ENCODE peak calls at places on chromosomes 1 and 21, in four cellular contexts. One of them, this sample, is unnamed.

GRCh38 chr1:30036229-30036547 is 687.2 kb downstream of the MATN1 start:
- DNase-seq in upper lobe of right lung: no peak
- DNase-seq in hepatocyte: no peak
- DNase-seq in GM20000: no peak
- DNase-seq in this sample: no peak

GRCh38 chr1:16418823-16419425 is 18.3 kb downstream of the SPATA21 start:
- DNase-seq in upper lobe of right lung: no peak
- DNase-seq in hepatocyte: no peak
- DNase-seq in GM20000: no peak
- DNase-seq in this sample: no peak

GRCh38 chr1:219541946-219542345 is 71.0 kb downstream of the ZC3H11B start:
- DNase-seq in upper lobe of right lung: no peak
- DNase-seq in hepatocyte: no peak
- DNase-seq in GM20000: no peak
- DNase-seq in this sample: no peak

GRCh38 chr1:116537439-116537838 is 33.4 kb downstream of the CD58 start:
- DNase-seq in upper lobe of right lung: no peak
- DNase-seq in hepatocyte: peak; percentile 13
- DNase-seq in GM20000: no peak
- DNase-seq in this sample: peak; percentile 97

GRCh38 chr1:32438136-32438535 is 26.7 kb upstream of the ZBTB8B start:
- DNase-seq in upper lobe of right lung: no peak
- DNase-seq in hepatocyte: no peak
- DNase-seq in GM20000: no peak
- DNase-seq in this sample: no peak

GRCh38 chr1:46421739-46422138 is 27.6 kb downstream of the FAAH start:
- DNase-seq in upper lobe of right lung: no peak
- DNase-seq in hepatocyte: no peak
- DNase-seq in GM20000: no peak
- DNase-seq in this sample: no peak

GRCh38 chr21:14243877-14244276 is 27.9 kb downstream of the RBM11 start:
- DNase-seq in upper lobe of right lung: no peak
- DNase-seq in hepatocyte: peak; percentile 30
- DNase-seq in GM20000: no peak
- DNase-seq in this sample: no peak

GRCh38 chr1:34845131-34845901 is 14.2 kb downstream of the SMIM12 start:
- DNase-seq in upper lobe of right lung: no peak
- DNase-seq in hepatocyte: no peak
- DNase-seq in GM20000: no peak
- DNase-seq in this sample: no peak

GRCh38 chr21:36466061-36466511 is 13.8 kb downstream of the CLDN14 start:
- DNase-seq in upper lobe of right lung: no peak
- DNase-seq in hepatocyte: no peak
- DNase-seq in GM20000: no peak
- DNase-seq in this sample: no peak

GRCh38 chr1:227112538-227112937 is 172.4 kb downstream of the COQ8A start:
- DNase-seq in upper lobe of right lung: no peak
- DNase-seq in hepatocyte: no peak
- DNase-seq in GM20000: no peak
- DNase-seq in this sample: no peak

GRCh38 chr1:147772540-147772939 is 12.1 kb upstream of the GJA5 start:
- DNase-seq in upper lobe of right lung: no peak
- DNase-seq in hepatocyte: no peak
- DNase-seq in GM20000: no peak
- DNase-seq in this sample: no peak

GRCh38 chr21:25837545-25838263 is 102.9 kb downstream of the GABPA start:
- DNase-seq in upper lobe of right lung: no peak
- DNase-seq in hepatocyte: peak; percentile 50
- DNase-seq in GM20000: no peak
- DNase-seq in this sample: no peak

GRCh38 chr1:78157162-78157561 is 111.4 kb downstream of the GIPC2 start:
- DNase-seq in upper lobe of right lung: no peak
- DNase-seq in hepatocyte: no peak
- DNase-seq in GM20000: no peak
- DNase-seq in this sample: no peak

GRCh38 chr1:194227157-194227556 is 1040.7 kb upstream of the B3GALT2 start:
- DNase-seq in upper lobe of right lung: no peak
- DNase-seq in hepatocyte: no peak
- DNase-seq in GM20000: no peak
- DNase-seq in this sample: no peak

GRCh38 chr1:11749203-11749689 is 12.7 kb upstream of the C1orf167 start:
- DNase-seq in upper lobe of right lung: peak; percentile 77
- DNase-seq in hepatocyte: peak; percentile 43
- DNase-seq in GM20000: peak; percentile 68
- DNase-seq in this sample: peak; percentile 79

GRCh38 chr1:31382379-31382989 is 9.6 kb upstream of the FABP3 start:
- DNase-seq in upper lobe of right lung: no peak
- DNase-seq in hepatocyte: no peak
- DNase-seq in GM20000: no peak
- DNase-seq in this sample: no peak

GRCh38 chr21:46003575-46004007 is 22.0 kb downstream of the COL6A1 start:
- DNase-seq in upper lobe of right lung: no peak
- DNase-seq in hepatocyte: no peak
- DNase-seq in GM20000: no peak
- DNase-seq in this sample: no peak

GRCh38 chr1:113086551-113086950 is 13.6 kb downstream of the LRIG2 start:
- DNase-seq in upper lobe of right lung: no peak
- DNase-seq in hepatocyte: no peak
- DNase-seq in GM20000: no peak
- DNase-seq in this sample: no peak

GRCh38 chr1:46174448-46175231 is at the start of gene TSPAN1:
- DNase-seq in upper lobe of right lung: no peak
- DNase-seq in hepatocyte: peak; percentile 68
- DNase-seq in GM20000: no peak
- DNase-seq in this sample: no peak

GRCh38 chr21:26077523-26077922 is 93.0 kb downstream of the APP start:
- DNase-seq in upper lobe of right lung: no peak
- DNase-seq in hepatocyte: peak; percentile 21
- DNase-seq in GM20000: no peak
- DNase-seq in this sample: no peak

GRCh38 chr1:233237623-233238022 is 57.9 kb downstream of the PCNX2 start:
- DNase-seq in upper lobe of right lung: no peak
- DNase-seq in hepatocyte: no peak
- DNase-seq in GM20000: no peak
- DNase-seq in this sample: no peak

GRCh38 chr1:50183734-50184133 is 75.0 kb downstream of the ELAVL4 start:
- DNase-seq in upper lobe of right lung: no peak
- DNase-seq in hepatocyte: no peak
- DNase-seq in GM20000: no peak
- DNase-seq in this sample: no peak

GRCh38 chr1:206721454-206721853 is 36.7 kb downstream of the MAPKAPK2 start:
- DNase-seq in upper lobe of right lung: peak; percentile 6
- DNase-seq in hepatocyte: no peak
- DNase-seq in GM20000: no peak
- DNase-seq in this sample: no peak

GRCh38 chr21:29196021-29196663 is 65.7 kb downstream of the MAP3K7CL start:
- DNase-seq in upper lobe of right lung: no peak
- DNase-seq in hepatocyte: peak; percentile 70
- DNase-seq in GM20000: peak; percentile 79
- DNase-seq in this sample: peak; percentile 95

GRCh38 chr1:182629674-182630073 is 25.5 kb upstream of the RGS16 start:
- DNase-seq in upper lobe of right lung: no peak
- DNase-seq in hepatocyte: no peak
- DNase-seq in GM20000: no peak
- DNase-seq in this sample: no peak

GRCh38 chr1:62539028-62539447 is 58.3 kb upstream of the ANGPTL3 start:
- DNase-seq in upper lobe of right lung: no peak
- DNase-seq in hepatocyte: no peak
- DNase-seq in GM20000: no peak
- DNase-seq in this sample: no peak

GRCh38 chr1:151837197-151837596 is 2.4 kb downstream of the C2CD4D start:
- DNase-seq in upper lobe of right lung: no peak
- DNase-seq in hepatocyte: no peak
- DNase-seq in GM20000: no peak
- DNase-seq in this sample: no peak

GRCh38 chr1:197775282-197776262 is at the start of gene DENND1B:
- DNase-seq in upper lobe of right lung: peak; percentile 94
- DNase-seq in hepatocyte: peak; percentile 87
- DNase-seq in GM20000: peak; percentile 85
- DNase-seq in this sample: peak; percentile 81

GRCh38 chr1:12143631-12144155 is 23.1 kb upstream of the TNFRSF1B start:
- DNase-seq in upper lobe of right lung: peak; percentile 89
- DNase-seq in hepatocyte: peak; percentile 86
- DNase-seq in GM20000: no peak
- DNase-seq in this sample: peak; percentile 95

GRCh38 chr1:40646385-40646784 is 19.1 kb downstream of the RIMS3 start:
- DNase-seq in upper lobe of right lung: no peak
- DNase-seq in hepatocyte: no peak
- DNase-seq in GM20000: no peak
- DNase-seq in this sample: no peak

GRCh38 chr1:68558321-68559026 is 61.6 kb upstream of the DEPDC1 start:
- DNase-seq in upper lobe of right lung: no peak
- DNase-seq in hepatocyte: no peak
- DNase-seq in GM20000: no peak
- DNase-seq in this sample: no peak

GRCh38 chr1:95572002-95572401 is 338.0 kb downstream of the RWDD3 start:
- DNase-seq in upper lobe of right lung: no peak
- DNase-seq in hepatocyte: no peak
- DNase-seq in GM20000: no peak
- DNase-seq in this sample: no peak

GRCh38 chr21:15552914-15553491 is 176.8 kb upstream of the USP25 start:
- DNase-seq in upper lobe of right lung: no peak
- DNase-seq in hepatocyte: peak; percentile 10
- DNase-seq in GM20000: peak; percentile 4
- DNase-seq in this sample: no peak

GRCh38 chr1:247681288-247681897 is 1.9 kb upstream of the OR13G1 start:
- DNase-seq in upper lobe of right lung: no peak
- DNase-seq in hepatocyte: peak; percentile 69
- DNase-seq in GM20000: peak; percentile 29
- DNase-seq in this sample: peak; percentile 48

GRCh38 chr1:173889885-173890284 is 21.7 kb downstream of the ZBTB37 start:
- DNase-seq in upper lobe of right lung: no peak
- DNase-seq in hepatocyte: no peak
- DNase-seq in GM20000: no peak
- DNase-seq in this sample: no peak

DNA sequence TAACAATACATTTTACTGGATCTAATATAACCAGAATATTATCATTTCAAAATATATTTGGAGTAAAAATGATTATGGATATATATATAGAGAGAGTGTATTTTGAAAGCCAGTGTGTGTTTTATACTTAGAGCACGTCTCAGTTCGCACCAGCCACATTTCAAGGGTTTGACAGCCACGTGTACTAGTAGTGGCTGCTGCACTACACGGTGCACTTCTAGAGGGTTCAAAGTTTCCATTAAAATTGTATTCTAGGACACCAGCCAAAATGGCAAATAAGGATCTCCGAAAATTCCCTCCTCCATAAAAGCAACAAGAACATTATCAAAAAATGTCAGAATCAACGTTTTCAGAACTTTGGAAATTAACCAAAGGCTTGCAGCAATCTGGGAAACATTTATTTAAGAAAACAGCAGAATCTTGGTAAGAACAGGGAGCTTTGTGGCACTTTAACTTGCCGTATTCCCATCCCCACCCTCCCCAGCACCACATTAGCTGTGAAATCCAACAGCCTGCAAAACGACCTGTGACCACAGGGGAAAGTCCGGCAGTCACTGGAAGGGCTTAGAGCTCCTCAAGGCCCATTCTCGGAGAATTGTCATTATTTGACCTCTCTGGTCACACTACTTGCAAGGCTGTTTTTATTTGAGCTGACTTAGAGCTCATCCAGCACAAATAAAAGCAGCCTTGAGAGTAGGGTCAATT is 33.5 kb upstream of the MRPS6 start:
- DNase-seq in upper lobe of right lung: no peak
- DNase-seq in hepatocyte: peak; percentile 42
- DNase-seq in GM20000: no peak
- DNase-seq in this sample: no peak
- TF ChIP-seq CTCF in upper lobe of right lung: no peak
- TF ChIP-seq CTCF in hepatocyte: no peak
- TF ChIP-seq CTCF in GM20000: no peak
- TF ChIP-seq CTCF in this sample: no peak

GRCh38 chr1:26289158-26290059 is 9.5 kb downstream of the SH3BGRL3 start:
- DNase-seq in upper lobe of right lung: peak; percentile 85
- DNase-seq in hepatocyte: no peak
- DNase-seq in GM20000: peak; percentile 77
- DNase-seq in this sample: peak; percentile 94
- TF ChIP-seq CTCF in upper lobe of right lung: no peak
- TF ChIP-seq CTCF in hepatocyte: no peak
- TF ChIP-seq CTCF in GM20000: no peak
- TF ChIP-seq CTCF in this sample: no peak

GRCh38 chr1:212207822-212208520 is 77.2 kb upstream of the PPP2R5A start:
- DNase-seq in upper lobe of right lung: no peak
- DNase-seq in hepatocyte: no peak
- DNase-seq in GM20000: no peak
- DNase-seq in this sample: no peak
- TF ChIP-seq CTCF in upper lobe of right lung: no peak
- TF ChIP-seq CTCF in hepatocyte: no peak
- TF ChIP-seq CTCF in GM20000: no peak
- TF ChIP-seq CTCF in this sample: no peak

GRCh38 chr1:178693368-178693767 is 31.7 kb upstream of the RALGPS2 start:
- DNase-seq in upper lobe of right lung: no peak
- DNase-seq in hepatocyte: peak; percentile 25
- DNase-seq in GM20000: no peak
- DNase-seq in this sample: no peak
- TF ChIP-seq CTCF in upper lobe of right lung: no peak
- TF ChIP-seq CTCF in hepatocyte: no peak
- TF ChIP-seq CTCF in GM20000: no peak
- TF ChIP-seq CTCF in this sample: no peak